ENCODE peak calls at places on chromosomes 13 and 19, in six cellular contexts. One of them, this sample, is unnamed. For H3K4me1, the result is how much of the 10 kb centered on the place peaks cover.

GRCh38 chr13:48783181-48783630 is 129.5 kb downstream of the CYSLTR2 start:
- DNase-seq in CD4-positive, CD25-positive, alpha-beta regulatory T cell: no peak
- DNase-seq in IMR-90: peak
- DNase-seq in CD8-positive, alpha-beta T cell: no peak
- DNase-seq in heart right ventricle: peak
- DNase-seq in tibial nerve: peak
- DNase-seq in this sample: no peak

GRCh38 chr19:3576696-3577443 is 4.1 kb downstream of the HMG20B start:
- DNase-seq in heart right ventricle: peak
- DNase-seq in IMR-90: peak
- DNase-seq in CD8-positive, alpha-beta T cell: no peak
- DNase-seq in CD4-positive, CD25-positive, alpha-beta regulatory T cell: no peak
- DNase-seq in tibial nerve: no peak
- DNase-seq in this sample: no peak

GRCh38 chr19:44615529-44616247 is 2.3 kb downstream of the IGSF23 start:
- DNase-seq in IMR-90: no peak
- DNase-seq in heart right ventricle: no peak
- DNase-seq in CD8-positive, alpha-beta T cell: no peak
- DNase-seq in CD4-positive, CD25-positive, alpha-beta regulatory T cell: no peak
- DNase-seq in tibial nerve: no peak
- DNase-seq in this sample: no peak

GRCh38 chr13:21933001-21933400 is 262.1 kb downstream of the FGF9 start:
- DNase-seq in heart right ventricle: no peak
- DNase-seq in CD8-positive, alpha-beta T cell: no peak
- DNase-seq in tibial nerve: no peak
- DNase-seq in IMR-90: no peak
- DNase-seq in CD4-positive, CD25-positive, alpha-beta regulatory T cell: no peak
- DNase-seq in this sample: no peak

GRCh38 chr19:13538854-13539253 is 32.6 kb upstream of the CACNA1A start:
- DNase-seq in IMR-90: no peak
- DNase-seq in CD8-positive, alpha-beta T cell: no peak
- DNase-seq in heart right ventricle: no peak
- DNase-seq in CD4-positive, CD25-positive, alpha-beta regulatory T cell: no peak
- DNase-seq in tibial nerve: no peak
- DNase-seq in this sample: no peak

GRCh38 chr19:6602729-6603114 is 11.8 kb upstream of the CD70 start:
- DNase-seq in heart right ventricle: no peak
- DNase-seq in tibial nerve: no peak
- DNase-seq in CD8-positive, alpha-beta T cell: no peak
- DNase-seq in CD4-positive, CD25-positive, alpha-beta regulatory T cell: no peak
- DNase-seq in IMR-90: no peak
- DNase-seq in this sample: peak

GRCh38 chr13:26707122-26708006 is 53.2 kb downstream of the GPR12 start:
- DNase-seq in IMR-90: peak
- DNase-seq in tibial nerve: peak
- DNase-seq in heart right ventricle: no peak
- DNase-seq in CD8-positive, alpha-beta T cell: no peak
- DNase-seq in CD4-positive, CD25-positive, alpha-beta regulatory T cell: peak
- DNase-seq in this sample: peak

GRCh38 chr13:24083722-24084421 is 76.6 kb upstream of the SPATA13 start:
- DNase-seq in tibial nerve: no peak
- DNase-seq in CD4-positive, CD25-positive, alpha-beta regulatory T cell: no peak
- DNase-seq in heart right ventricle: no peak
- DNase-seq in IMR-90: no peak
- DNase-seq in CD8-positive, alpha-beta T cell: no peak
- DNase-seq in this sample: no peak

GRCh38 chr19:50432658-50433057 is at the start of gene MYBPC2:
- DNase-seq in IMR-90: no peak
- DNase-seq in CD8-positive, alpha-beta T cell: no peak
- DNase-seq in tibial nerve: no peak
- DNase-seq in heart right ventricle: no peak
- DNase-seq in CD4-positive, CD25-positive, alpha-beta regulatory T cell: no peak
- DNase-seq in this sample: no peak

GRCh38 chr13:40261361-40261760 is 405.1 kb downstream of the FOXO1 start:
- DNase-seq in heart right ventricle: no peak
- DNase-seq in CD8-positive, alpha-beta T cell: no peak
- DNase-seq in tibial nerve: no peak
- DNase-seq in IMR-90: no peak
- DNase-seq in CD4-positive, CD25-positive, alpha-beta regulatory T cell: no peak
- DNase-seq in this sample: no peak

GRCh38 chr19:4581381-4582111 is 22.1 kb upstream of the SEMA6B start:
- DNase-seq in IMR-90: no peak
- DNase-seq in CD4-positive, CD25-positive, alpha-beta regulatory T cell: no peak
- DNase-seq in CD8-positive, alpha-beta T cell: no peak
- DNase-seq in tibial nerve: no peak
- DNase-seq in heart right ventricle: no peak
- DNase-seq in this sample: no peak
- H3K4me3 ChIP-seq in IMR-90: peak
- H3K4me3 ChIP-seq in CD4-positive, CD25-positive, alpha-beta regulatory T cell: no peak
- H3K4me3 ChIP-seq in CD8-positive, alpha-beta T cell: no peak
- H3K4me3 ChIP-seq in tibial nerve: no peak
- H3K4me3 ChIP-seq in heart right ventricle: peak
- H3K4me3 ChIP-seq in this sample: no peak

GRCh38 chr19:10977773-10978155 is 16.9 kb downstream of the SMARCA4 start:
- DNase-seq in CD4-positive, CD25-positive, alpha-beta regulatory T cell: no peak
- DNase-seq in heart right ventricle: no peak
- DNase-seq in IMR-90: no peak
- DNase-seq in CD8-positive, alpha-beta T cell: no peak
- DNase-seq in tibial nerve: no peak
- DNase-seq in this sample: no peak

GRCh38 chr19:10979950-10980349 is 19.1 kb downstream of the SMARCA4 start:
- DNase-seq in heart right ventricle: no peak
- DNase-seq in CD8-positive, alpha-beta T cell: no peak
- DNase-seq in IMR-90: no peak
- DNase-seq in tibial nerve: no peak
- DNase-seq in CD4-positive, CD25-positive, alpha-beta regulatory T cell: peak
- DNase-seq in this sample: no peak

GRCh38 chr19:10976200-10976892 is 15.5 kb downstream of the SMARCA4 start:
- DNase-seq in CD8-positive, alpha-beta T cell: no peak
- DNase-seq in tibial nerve: no peak
- DNase-seq in CD4-positive, CD25-positive, alpha-beta regulatory T cell: no peak
- DNase-seq in IMR-90: no peak
- DNase-seq in heart right ventricle: no peak
- DNase-seq in this sample: no peak

GRCh38 chr19:10971107-10971715 is 10.4 kb downstream of the SMARCA4 start:
- DNase-seq in CD8-positive, alpha-beta T cell: no peak
- DNase-seq in IMR-90: no peak
- DNase-seq in CD4-positive, CD25-positive, alpha-beta regulatory T cell: no peak
- DNase-seq in heart right ventricle: no peak
- DNase-seq in tibial nerve: no peak
- DNase-seq in this sample: no peak

GRCh38 chr19:10975374-10976036 is 14.7 kb downstream of the SMARCA4 start:
- DNase-seq in tibial nerve: peak
- DNase-seq in IMR-90: peak
- DNase-seq in heart right ventricle: peak
- DNase-seq in CD8-positive, alpha-beta T cell: no peak
- DNase-seq in CD4-positive, CD25-positive, alpha-beta regulatory T cell: no peak
- DNase-seq in this sample: no peak
- H3K4me1 ChIP-seq in tibial nerve: under half
- H3K4me1 ChIP-seq in IMR-90: under half
- H3K4me1 ChIP-seq in heart right ventricle: under half
- H3K4me1 ChIP-seq in CD8-positive, alpha-beta T cell: under half
- H3K4me1 ChIP-seq in CD4-positive, CD25-positive, alpha-beta regulatory T cell: under half
- H3K4me1 ChIP-seq in this sample: under half

DNA sequence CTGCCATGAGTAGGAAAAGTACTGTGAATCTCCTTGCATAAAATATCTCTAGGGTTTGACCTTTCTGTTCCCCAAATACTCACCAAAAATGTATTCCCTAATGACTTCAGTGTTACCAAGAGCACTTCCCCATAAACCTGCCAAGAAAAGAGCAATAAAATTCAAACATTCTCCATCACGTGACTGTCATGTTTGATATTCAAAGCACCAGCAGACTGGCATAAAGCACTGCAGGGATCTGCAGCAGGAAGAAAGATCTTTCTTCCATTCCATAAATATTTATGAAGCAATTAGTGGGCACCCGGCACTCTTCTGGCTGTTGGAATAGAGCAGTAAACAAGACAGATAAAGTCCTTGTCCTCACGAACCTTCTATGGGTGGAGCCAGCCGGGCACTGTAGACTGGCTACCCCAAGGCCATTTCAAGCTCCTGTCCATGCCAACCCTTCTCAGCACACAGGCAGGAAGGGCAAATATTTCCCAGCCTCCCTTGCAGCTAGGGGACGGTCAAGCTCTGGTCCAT is 20.3 kb downstream of the PLA2G4C start:
- DNase-seq in heart right ventricle: no peak
- DNase-seq in tibial nerve: no peak
- DNase-seq in IMR-90: no peak
- DNase-seq in CD4-positive, CD25-positive, alpha-beta regulatory T cell: no peak
- DNase-seq in CD8-positive, alpha-beta T cell: no peak
- DNase-seq in this sample: no peak
- H3K4me3 ChIP-seq in heart right ventricle: no peak
- H3K4me3 ChIP-seq in tibial nerve: no peak
- H3K4me3 ChIP-seq in IMR-90: no peak
- H3K4me3 ChIP-seq in CD4-positive, CD25-positive, alpha-beta regulatory T cell: no peak
- H3K4me3 ChIP-seq in CD8-positive, alpha-beta T cell: no peak
- H3K4me3 ChIP-seq in this sample: no peak

GRCh38 chr19:16343156-16343555 is 18.5 kb downstream of the KLF2 start:
- DNase-seq in tibial nerve: no peak
- DNase-seq in heart right ventricle: no peak
- DNase-seq in CD4-positive, CD25-positive, alpha-beta regulatory T cell: no peak
- DNase-seq in IMR-90: no peak
- DNase-seq in CD8-positive, alpha-beta T cell: no peak
- DNase-seq in this sample: no peak
- H3K4me1 ChIP-seq in tibial nerve: half or more
- H3K4me1 ChIP-seq in heart right ventricle: half or more
- H3K4me1 ChIP-seq in CD4-positive, CD25-positive, alpha-beta regulatory T cell: under half
- H3K4me1 ChIP-seq in IMR-90: under half
- H3K4me1 ChIP-seq in CD8-positive, alpha-beta T cell: half or more
- H3K4me1 ChIP-seq in this sample: half or more

GRCh38 chr19:53942001-53942786 is 20.5 kb upstream of the CACNG8 start:
- DNase-seq in IMR-90: no peak
- DNase-seq in CD4-positive, CD25-positive, alpha-beta regulatory T cell: no peak
- DNase-seq in CD8-positive, alpha-beta T cell: no peak
- DNase-seq in heart right ventricle: no peak
- DNase-seq in tibial nerve: no peak
- DNase-seq in this sample: no peak

GRCh38 chr19:53944933-53945332 is 17.8 kb upstream of the CACNG8 start:
- DNase-seq in heart right ventricle: no peak
- DNase-seq in tibial nerve: no peak
- DNase-seq in CD8-positive, alpha-beta T cell: no peak
- DNase-seq in CD4-positive, CD25-positive, alpha-beta regulatory T cell: no peak
- DNase-seq in IMR-90: no peak
- DNase-seq in this sample: no peak

GRCh38 chr19:53945441-53945840 is 17.3 kb upstream of the CACNG8 start:
- DNase-seq in tibial nerve: no peak
- DNase-seq in CD8-positive, alpha-beta T cell: no peak
- DNase-seq in heart right ventricle: no peak
- DNase-seq in CD4-positive, CD25-positive, alpha-beta regulatory T cell: no peak
- DNase-seq in IMR-90: peak
- DNase-seq in this sample: no peak

GRCh38 chr19:53945998-53946397 is 16.7 kb upstream of the CACNG8 start:
- DNase-seq in heart right ventricle: no peak
- DNase-seq in CD4-positive, CD25-positive, alpha-beta regulatory T cell: no peak
- DNase-seq in IMR-90: no peak
- DNase-seq in CD8-positive, alpha-beta T cell: no peak
- DNase-seq in tibial nerve: no peak
- DNase-seq in this sample: no peak

GRCh38 chr19:53944416-53944815 is 18.3 kb upstream of the CACNG8 start:
- DNase-seq in CD4-positive, CD25-positive, alpha-beta regulatory T cell: no peak
- DNase-seq in IMR-90: no peak
- DNase-seq in CD8-positive, alpha-beta T cell: no peak
- DNase-seq in heart right ventricle: no peak
- DNase-seq in tibial nerve: no peak
- DNase-seq in this sample: no peak
- H3K4me3 ChIP-seq in CD4-positive, CD25-positive, alpha-beta regulatory T cell: no peak
- H3K4me3 ChIP-seq in IMR-90: no peak
- H3K4me3 ChIP-seq in CD8-positive, alpha-beta T cell: no peak
- H3K4me3 ChIP-seq in heart right ventricle: no peak
- H3K4me3 ChIP-seq in tibial nerve: no peak
- H3K4me3 ChIP-seq in this sample: no peak

GRCh38 chr13:109785141-109785891 is 1.1 kb downstream of the IRS2 start:
- DNase-seq in heart right ventricle: peak
- DNase-seq in IMR-90: peak
- DNase-seq in CD8-positive, alpha-beta T cell: peak
- DNase-seq in CD4-positive, CD25-positive, alpha-beta regulatory T cell: peak
- DNase-seq in tibial nerve: no peak
- DNase-seq in this sample: peak

GRCh38 chr13:109784590-109785140 is 1.7 kb downstream of the IRS2 start:
- DNase-seq in heart right ventricle: peak
- DNase-seq in CD8-positive, alpha-beta T cell: peak
- DNase-seq in CD4-positive, CD25-positive, alpha-beta regulatory T cell: peak
- DNase-seq in tibial nerve: peak
- DNase-seq in IMR-90: peak
- DNase-seq in this sample: peak

GRCh38 chr13:109786457-109787134 is at the start of gene IRS2:
- DNase-seq in CD4-positive, CD25-positive, alpha-beta regulatory T cell: peak
- DNase-seq in tibial nerve: peak
- DNase-seq in heart right ventricle: peak
- DNase-seq in CD8-positive, alpha-beta T cell: peak
- DNase-seq in IMR-90: peak
- DNase-seq in this sample: peak

GRCh38 chr13:109787135-109787954 is 962 bp upstream of the IRS2 start:
- DNase-seq in IMR-90: peak
- DNase-seq in CD4-positive, CD25-positive, alpha-beta regulatory T cell: peak
- DNase-seq in heart right ventricle: peak
- DNase-seq in tibial nerve: no peak
- DNase-seq in CD8-positive, alpha-beta T cell: no peak
- DNase-seq in this sample: peak

GRCh38 chr13:109785892-109786450 is 412 bp downstream of the IRS2 start:
- DNase-seq in heart right ventricle: peak
- DNase-seq in CD4-positive, CD25-positive, alpha-beta regulatory T cell: no peak
- DNase-seq in CD8-positive, alpha-beta T cell: no peak
- DNase-seq in IMR-90: no peak
- DNase-seq in tibial nerve: no peak
- DNase-seq in this sample: no peak
- H3K4me1 ChIP-seq in heart right ventricle: under half
- H3K4me1 ChIP-seq in CD4-positive, CD25-positive, alpha-beta regulatory T cell: under half
- H3K4me1 ChIP-seq in CD8-positive, alpha-beta T cell: under half
- H3K4me1 ChIP-seq in IMR-90: under half
- H3K4me1 ChIP-seq in tibial nerve: half or more
- H3K4me1 ChIP-seq in this sample: under half

This sample was measured in CD4-positive, alpha-beta memory T cell.